ENCODE peak calls at places on chromosomes 2 and 18, in six cellular contexts. B is GM12865, G is cardiac septum, J is AG08396, U is HepG2, Y is fibroblast of mammary gland. K is an unnamed sample.

GRCh38 chr2:239087041-239087710 is 239.3 kb downstream of the TWIST2 start:
- DNase-seq in J (no peak), Y (peak), B (no peak), G (no peak), U (no peak), K (no peak)

GRCh38 chr18:49377742-49378141 is 82.7 kb downstream of the DYM start:
- DNase-seq in U (peak), G (no peak), Y (no peak), B (no peak), J (no peak), K (no peak)

GRCh38 chr18:48893061-48893558 is 57.7 kb downstream of the SMAD7 start:
- DNase-seq in G (peak), Y (no peak), U (no peak), B (no peak), J (no peak), K (no peak)

GRCh38 chr2:98761267-98761781 is 30.4 kb upstream of the MGAT4A start:
- DNase-seq in B (peak), U (peak), J (no peak), G (no peak), Y (no peak), K (no peak)

GRCh38 chr2:108933691-108934117 is 55.3 kb downstream of the EDAR start:
- DNase-seq in G (no peak), U (no peak), B (no peak), J (no peak), Y (no peak), K (no peak)

GRCh38 chr2:239033801-239034560 is 186.1 kb downstream of the TWIST2 start:
- DNase-seq in Y (no peak), G (peak), U (no peak), J (no peak), B (no peak), K (no peak)

GRCh38 chr2:71884303-71885042 is 263.2 kb downstream of the CYP26B1 start:
- DNase-seq in G (peak), J (no peak), Y (peak), U (no peak), B (no peak), K (no peak)

GRCh38 chr2:26175716-26176615 is 3.1 kb downstream of the GAREM2 start:
- DNase-seq in B (no peak), U (no peak), Y (no peak), J (no peak), G (no peak), K (no peak)

GRCh38 chr2:177169810-177170514 is 42.6 kb upstream of the HNRNPA3 start:
- DNase-seq in U (peak), B (peak), G (no peak), Y (no peak), J (no peak), K (no peak)

GRCh38 chr2:188601391-188601790 is 309.7 kb downstream of the GULP1 start:
- DNase-seq in U (no peak), J (no peak), B (no peak), Y (no peak), G (no peak), K (no peak)

GRCh38 chr2:190599073-190599472 is 49.8 kb upstream of the NAB1 start:
- DNase-seq in J (no peak), Y (no peak), B (no peak), U (no peak), G (no peak), K (no peak)

GRCh38 chr2:65737452-65738011 is 305.1 kb upstream of the SPRED2 start:
- DNase-seq in G (no peak), J (no peak), U (no peak), Y (no peak), B (no peak), K (no peak)

GRCh38 chr2:54589340-54590215 is 133.5 kb downstream of the SPTBN1 start:
- DNase-seq in G (no peak), Y (no peak), U (peak), J (no peak), B (peak), K (no peak)

GRCh38 chr18:76684265-76684664 is 138.1 kb upstream of the ZNF236 start:
- DNase-seq in B (no peak), J (no peak), Y (no peak), G (no peak), U (no peak), K (no peak)

GRCh38 chr2:108938069-108938710 is 50.8 kb downstream of the EDAR start:
- DNase-seq in U (no peak), Y (peak), J (no peak), G (no peak), B (no peak), K (no peak)

GRCh38 chr2:79971807-79972206 is 332.7 kb downstream of the LRRTM1 start:
- DNase-seq in Y (no peak), B (no peak), U (no peak), G (no peak), J (peak), K (no peak)

GRCh38 chr2:64354857-64355680 is 98.9 kb upstream of the LGALSL start:
- DNase-seq in J (peak), G (peak), Y (peak), B (no peak), U (no peak), K (no peak)

GRCh38 chr2:85396531-85397470 is 13.4 kb downstream of the CAPG start:
- DNase-seq in B (peak), G (no peak), U (no peak), Y (no peak), J (peak), K (no peak)

GRCh38 chr18:45231606-45232005 is 383.7 kb upstream of the SLC14A2 start:
- DNase-seq in U (no peak), J (peak), B (no peak), Y (no peak), G (no peak), K (no peak)

K was measured in GM12891.